ENCODE peak calls at places on chromosomes 1 and 21, in four cellular contexts. S is GM10248, T is cardiac fibroblast, G is GM12865. Q is an unnamed sample.

GRCh38 chr1:37850352-37850955 is 8.9 kb downstream of the MTF1 start:
- DNase-seq in T (no peak), S (no peak), G (no peak), Q (no peak)

GRCh38 chr1:237655778-237656177 is 234.9 kb downstream of the ZP4 start:
- DNase-seq in T (no peak), G (no peak), S (no peak), Q (no peak)

GRCh38 chr1:22710688-22711024 is at the start of gene EPHB2:
- DNase-seq in S (no peak), G (peak), T (no peak), Q (peak)

GRCh38 chr1:1135339-1136111 is 19.6 kb upstream of the C1orf159 start:
- DNase-seq in S (no peak), G (no peak), T (peak), Q (no peak)

GRCh38 chr1:212402876-212403275 is 11.8 kb downstream of the PACC1 start:
- DNase-seq in T (no peak), G (no peak), S (no peak), Q (no peak)

GRCh38 chr1:41278076-41278475 is 36.0 kb upstream of the SCMH1 start:
- DNase-seq in S (no peak), G (no peak), T (no peak), Q (no peak)

GRCh38 chr1:116386042-116386441 is 13.0 kb downstream of the ATP1A1 start:
- DNase-seq in S (no peak), T (no peak), G (no peak), Q (no peak)

GRCh38 chr1:203379831-203380230 is 28.9 kb upstream of the FMOD start:
- DNase-seq in G (no peak), T (peak), S (no peak), Q (no peak)

GRCh38 chr1:29743264-29743663 is 506.9 kb downstream of the PTPRU start:
- DNase-seq in G (no peak), S (no peak), T (no peak), Q (no peak)

GRCh38 chr1:222006715-222007114 is 264.8 kb upstream of the DUSP10 start:
- DNase-seq in S (no peak), G (no peak), T (no peak), Q (no peak)

GRCh38 chr21:43782741-43783700 is 6.4 kb upstream of the RRP1 start:
- DNase-seq in S (no peak), G (no peak), T (peak), Q (peak)

GRCh38 chr21:38247738-38248509 is 8.9 kb upstream of the KCNJ15 start:
- DNase-seq in G (no peak), S (no peak), T (no peak), Q (no peak)

GRCh38 chr1:14516974-14517812 is 81.3 kb upstream of the KAZN start:
- DNase-seq in S (peak), T (peak), G (peak), Q (peak)

GRCh38 chr1:180598333-180598979 is 33.4 kb upstream of the XPR1 start:
- DNase-seq in S (no peak), T (no peak), G (no peak), Q (no peak)

GRCh38 chr1:191929383-191929782 is 228.9 kb upstream of the RGS18 start:
- DNase-seq in T (no peak), G (no peak), S (no peak), Q (no peak)

GRCh38 chr1:159924791-159925712 is at the start of gene TAGLN2:
- DNase-seq in G (peak), T (peak), S (peak), Q (peak)
- TF ChIP-seq CTCF in G (no peak), T (no peak), S (no peak), Q (no peak)

GRCh38 chr21:21806711-21807597 is 808.7 kb downstream of the NCAM2 start:
- DNase-seq in G (no peak), T (no peak), S (no peak), Q (no peak)

GRCh38 chr21:21813295-21813694 is 815.1 kb downstream of the NCAM2 start:
- DNase-seq in T (no peak), S (no peak), G (no peak), Q (no peak)

GRCh38 chr21:21801921-21802320 is 803.7 kb downstream of the NCAM2 start:
- DNase-seq in G (no peak), T (no peak), S (no peak), Q (no peak)

GRCh38 chr21:21807598-21807903 is 809.3 kb downstream of the NCAM2 start:
- DNase-seq in T (no peak), S (no peak), G (no peak), Q (no peak)
- TF ChIP-seq CTCF in T (no peak), S (no peak), G (no peak), Q (no peak)

GRCh38 chr1:172450524-172450885 is 6.6 kb upstream of the PIGC start:
- DNase-seq in S (no peak), G (no peak), T (no peak), Q (no peak)

GRCh38 chr1:172447641-172448040 is 3.8 kb upstream of the PIGC start:
- DNase-seq in S (no peak), T (peak), G (no peak), Q (no peak)

GRCh38 chr1:172449012-172449584 is 5.2 kb upstream of the PIGC start:
- DNase-seq in G (peak), S (no peak), T (no peak), Q (peak)

GRCh38 chr1:172451002-172451443 is 7.2 kb upstream of the PIGC start:
- DNase-seq in S (no peak), T (peak), G (peak), Q (no peak)

GRCh38 chr1:172449585-172450523 is 6.0 kb upstream of the PIGC start:
- DNase-seq in S (peak), G (peak), T (peak), Q (peak)
- TF ChIP-seq CTCF in S (peak), G (peak), T (peak), Q (peak)

GRCh38 chr1:94854458-94855306 is 34.5 kb downstream of the SLC44A3 start:
- DNase-seq in G (peak), S (peak), T (peak), Q (peak)

GRCh38 chr1:94851571-94851970 is 31.4 kb downstream of the SLC44A3 start:
- DNase-seq in G (no peak), S (no peak), T (no peak), Q (no peak)

GRCh38 chr1:94855307-94855700 is 35.1 kb downstream of the SLC44A3 start:
- DNase-seq in G (no peak), S (no peak), T (no peak), Q (no peak)

GRCh38 chr1:94856004-94856403 is 35.8 kb downstream of the SLC44A3 start:
- DNase-seq in G (no peak), S (no peak), T (no peak), Q (no peak)

GRCh38 chr1:94852758-94853157 is 32.6 kb downstream of the SLC44A3 start:
- DNase-seq in T (peak), G (no peak), S (no peak), Q (no peak)
- TF ChIP-seq CTCF in T (no peak), G (no peak), S (no peak), Q (no peak)

GRCh38 chr1:43197343-43198127 is 25.4 kb downstream of the CFAP57 start:
- DNase-seq in S (no peak), G (no peak), T (no peak), Q (no peak)

GRCh38 chr1:43199093-43199726 is 27.1 kb downstream of the CFAP57 start:
- DNase-seq in T (no peak), S (peak), G (peak), Q (peak)

DNA sequence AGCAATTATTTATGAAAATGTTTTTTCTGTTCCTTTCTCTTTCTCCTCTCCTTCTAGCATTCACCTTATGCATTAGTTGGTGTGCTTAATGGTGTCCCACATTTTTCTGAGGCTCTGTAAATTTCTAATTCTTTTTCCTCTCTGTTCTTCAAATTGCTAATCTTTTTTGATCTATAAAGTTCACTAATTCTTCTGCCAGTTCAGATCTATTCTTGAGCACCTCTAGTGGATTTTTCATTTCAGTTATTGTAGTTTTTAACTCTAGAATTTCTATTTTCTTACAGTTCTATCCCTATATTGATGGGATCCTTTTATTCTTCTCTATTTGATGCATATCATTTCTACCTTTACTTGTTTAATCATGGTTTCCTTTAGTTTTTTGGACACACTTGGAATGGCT is 22.4 kb downstream of the CFAP57 start:
- DNase-seq in S (no peak), T (no peak), G (no peak), Q (no peak)
- TF ChIP-seq CTCF in S (no peak), T (no peak), G (no peak), Q (no peak)

DNA sequence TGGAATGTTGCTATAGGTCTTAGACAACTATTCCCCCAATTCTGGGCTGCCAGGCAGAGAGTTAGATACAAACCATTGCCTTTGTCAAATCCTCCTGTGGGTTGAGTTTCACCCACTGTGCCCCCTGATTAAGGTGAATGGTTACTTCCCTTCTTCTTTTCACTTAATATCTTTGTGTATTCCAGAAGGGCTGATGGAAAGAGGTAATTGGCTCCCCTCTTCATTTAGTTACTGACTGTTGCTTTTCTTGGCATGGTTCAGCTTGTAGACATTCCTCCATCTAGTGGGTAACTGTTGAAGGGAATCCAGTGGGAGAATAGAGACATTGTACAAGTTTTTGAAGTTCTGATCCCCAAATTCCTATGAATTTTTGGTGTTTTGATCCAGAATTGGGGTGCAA is 43.8 kb upstream of the MACF1 start:
- DNase-seq in T (peak), G (no peak), S (no peak), Q (no peak)
- TF ChIP-seq CTCF in T (peak), G (no peak), S (no peak), Q (no peak)

Q was measured in activated CD8-positive, alpha-beta T cell treated with anti-CD3 and anti-CD28 coated beads for 36 hours.